ENCODE peak calls at places on chromosomes 16 and 17, in four cellular contexts. A, L, M and R are unnamed samples.

GRCh38 chr16:10839271-10839661 is 20.7 kb upstream of the TVP23A start:
- DNase-seq in A (no peak), L (no peak), M (no peak), R (no peak)

GRCh38 chr16:85857406-85857805 is 41.6 kb upstream of the IRF8 start:
- DNase-seq in A (no peak), L (no peak), M (no peak), R (no peak)

GRCh38 chr17:7782237-7782636 is 51.8 kb upstream of the KDM6B start:
- DNase-seq in A (peak; percentile 61), L (no peak), M (no peak), R (peak; percentile 9)

GRCh38 chr16:57541754-57542435 is 548 bp upstream of the ADGRG5 start:
- DNase-seq in A (no peak), L (no peak), M (peak; percentile 10), R (no peak)

GRCh38 chr16:85417156-85417860 is 195.8 kb upstream of the GSE1 start:
- DNase-seq in A (no peak), L (no peak), M (no peak), R (no peak)

GRCh38 chr16:19872179-19872863 is 12.3 kb downstream of the GPRC5B start:
- DNase-seq in A (no peak), L (no peak), M (no peak), R (no peak)

GRCh38 chr16:30615358-30616076 is 5.3 kb upstream of the ZNF689 start:
- DNase-seq in A (peak; percentile 8), L (peak; percentile 45), M (peak; percentile 93), R (peak; percentile 32)

GRCh38 chr17:74704536-74704935 is 8.2 kb downstream of the CD300LF start:
- DNase-seq in A (no peak), L (no peak), M (no peak), R (no peak)

GRCh38 chr16:76389126-76389525 is 111.9 kb downstream of the CNTNAP4 start:
- DNase-seq in A (no peak), L (no peak), M (no peak), R (peak; percentile 83)

GRCh38 chr16:727291-727977 is 528 bp downstream of the HAGHL start:
- DNase-seq in A (no peak), L (no peak), M (no peak), R (no peak)

GRCh38 chr16:85283305-85284050 is 171.2 kb upstream of the CIBAR2 start:
- DNase-seq in A (no peak), L (no peak), M (no peak), R (no peak)

GRCh38 chr17:19630651-19631050 is 17.9 kb upstream of the ALDH3A2 start:
- DNase-seq in A (no peak), L (no peak), M (no peak), R (no peak)

GRCh38 chr17:47733047-47733413 is at the start of gene TBX21:
- DNase-seq in A (no peak), L (peak; percentile 76), M (peak; percentile 89), R (peak; percentile 37)

GRCh38 chr16:22635345-22635744 is 124.7 kb downstream of the NPIPB5 start:
- DNase-seq in A (no peak), L (no peak), M (peak; percentile 78), R (no peak)

GRCh38 chr16:51184702-51185433 is 33.8 kb upstream of the SALL1 start:
- DNase-seq in A (no peak), L (no peak), M (no peak), R (peak; percentile 51)

GRCh38 chr17:10126554-10127493 is 71.6 kb downstream of the GAS7 start:
- DNase-seq in A (peak; percentile 88), L (no peak), M (no peak), R (peak; percentile 97)
- H2BK15ac ChIP-seq in A (peak overlapping the region; percentile 77), L (no peak overlapping the region), M (no peak overlapping the region), R (peak overlapping the region; percentile 97)

GRCh38 chr17:72952641-72953313 is 139.7 kb downstream of the SLC39A11 start:
- DNase-seq in A (no peak), L (no peak), M (peak; percentile 50), R (peak; percentile 5)
- H4K91ac ChIP-seq in A (no peak overlapping the region), L (no peak overlapping the region), M (no peak overlapping the region), R (no peak overlapping the region)

GRCh38 chr17:13751485-13751793 is 149.7 kb upstream of the HS3ST3A1 start:
- DNase-seq in A (no peak), L (no peak), M (no peak), R (no peak)
- H2BK15ac ChIP-seq in A (no peak overlapping the region), L (no peak overlapping the region), M (no peak overlapping the region), R (no peak overlapping the region)

GRCh38 chr16:67531247-67531646 is 2.6 kb downstream of the RIPOR1 start:
- DNase-seq in A (no peak), L (no peak), M (no peak), R (no peak)

GRCh38 chr16:67528222-67528869 is at the start of gene RIPOR1:
- DNase-seq in A (no peak), L (peak; percentile 49), M (peak; percentile 69), R (peak; percentile 53)

GRCh38 chr16:67530013-67530939 is 1.6 kb downstream of the RIPOR1 start:
- DNase-seq in A (peak; percentile 76), L (no peak), M (no peak), R (peak; percentile 87)

GRCh38 chr16:67528870-67529638 is 425 bp downstream of the RIPOR1 start:
- DNase-seq in A (peak; percentile 32), L (no peak), M (no peak), R (peak; percentile 52)

DNA sequence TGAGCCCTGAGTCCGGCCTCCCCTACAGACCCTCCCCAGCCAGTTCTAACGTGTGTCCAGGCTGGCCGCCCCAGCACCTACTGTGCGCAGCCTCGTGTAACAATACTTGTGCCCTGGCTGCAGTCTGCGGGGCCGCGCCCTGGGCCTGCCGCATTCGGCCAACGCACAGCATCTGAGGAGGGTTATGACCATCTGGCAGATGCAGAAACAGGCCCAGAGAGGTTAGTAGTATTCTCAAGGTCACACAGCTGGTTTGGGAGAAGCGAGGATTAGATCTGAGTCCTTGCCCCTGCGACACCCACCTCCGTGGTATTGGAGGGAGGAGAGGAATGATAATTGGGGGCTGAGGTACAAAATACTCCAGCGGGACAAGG is 997 bp downstream of the RIPOR1 start:
- DNase-seq in A (no peak), L (no peak), M (no peak), R (no peak)
- H4K91ac ChIP-seq in A (peak overlapping the region; percentile 80), L (no peak overlapping the region), M (no peak overlapping the region), R (peak overlapping the region; percentile 83)